ENCODE peak calls at places on chromosomes 5 and 9, in four cellular contexts. B, P, I and F are unnamed samples.

GRCh38 chr9:83937861-83938455 is 16.7 kb upstream of the KIF27 start:
- DNase-seq in I (no peak), B (no peak), P (peak; percentile 50), F (peak; percentile 54)

GRCh38 chr9:121838757-121839669 is 187.6 kb downstream of the DAB2IP start:
- DNase-seq in P (no peak), B (no peak), I (no peak), F (no peak)

GRCh38 chr9:122463828-122464632 is 13.7 kb downstream of the OR1J1 start:
- DNase-seq in P (no peak), I (no peak), B (peak; percentile 31), F (peak; percentile 27)

GRCh38 chr5:112957409-112957808 is 19.2 kb upstream of the DCP2 start:
- DNase-seq in I (no peak), P (no peak), B (no peak), F (no peak)

GRCh38 chr9:125538092-125538473 is 168.9 kb downstream of the MAPKAP1 start:
- DNase-seq in B (no peak), I (peak; percentile 62), P (no peak), F (no peak)

GRCh38 chr9:91949293-91949945 is 609 bp downstream of the ROR2 start:
- DNase-seq in I (no peak), B (peak; percentile 63), P (no peak), F (peak; percentile 74)

GRCh38 chr9:125982798-125983406 is 235.7 kb downstream of the PBX3 start:
- DNase-seq in P (no peak), B (no peak), I (no peak), F (no peak)

GRCh38 chr5:81006955-81007636 is 46.9 kb downstream of the RASGRF2 start:
- DNase-seq in B (no peak), P (no peak), I (no peak), F (no peak)

GRCh38 chr5:79832911-79833310 is 143.3 kb downstream of the CMYA5 start:
- DNase-seq in B (no peak), I (no peak), P (no peak), F (no peak)

GRCh38 chr9:100505564-100506159 is 32.7 kb downstream of the TMEFF1 start:
- DNase-seq in P (peak; percentile 33), I (no peak), B (peak; percentile 84), F (peak; percentile 34)

GRCh38 chr5:54329731-54330709 is 19.6 kb upstream of the ARL15 start:
- DNase-seq in B (no peak), P (no peak), I (peak; percentile 94), F (no peak)

GRCh38 chr9:114385412-114386181 is 2.2 kb downstream of the AKNA start:
- DNase-seq in I (peak; percentile 75), P (peak; percentile 70), B (no peak), F (no peak)

GRCh38 chr5:5473224-5473623 is 50.7 kb downstream of the ICE1 start:
- DNase-seq in B (no peak), I (no peak), P (no peak), F (no peak)

GRCh38 chr9:94649100-94649855 is 10.0 kb upstream of the FBP1 start:
- DNase-seq in I (peak; percentile 70), B (no peak), P (peak; percentile 25), F (no peak)

GRCh38 chr9:130994135-130994534 is 14.8 kb upstream of the LAMC3 start:
- DNase-seq in P (no peak), B (no peak), I (no peak), F (no peak)

GRCh38 chr5:5373351-5374033 is 49.0 kb upstream of the ICE1 start:
- DNase-seq in P (peak; percentile 36), I (no peak), B (no peak), F (no peak)

GRCh38 chr9:130837644-130838043 is 2.6 kb downstream of the ABL1 start:
- DNase-seq in P (no peak), B (no peak), I (no peak), F (no peak)

GRCh38 chr5:65482727-65483473 is 1.2 kb upstream of the ADAMTS6 start:
- DNase-seq in I (no peak), B (no peak), P (peak; percentile 24), F (peak; percentile 40)

GRCh38 chr9:36584626-36585460 is 12.1 kb downstream of the MELK start:
- DNase-seq in I (peak; percentile 37), B (no peak), P (no peak), F (no peak)

GRCh38 chr9:113771199-113771598 is 104.9 kb upstream of the ZNF618 start:
- DNase-seq in I (no peak), B (no peak), P (no peak), F (no peak)

GRCh38 chr5:103237783-103238182 is 20.8 kb upstream of the MACIR start:
- DNase-seq in I (no peak), P (no peak), B (no peak), F (no peak)

GRCh38 chr5:138641547-138642298 is 66.5 kb upstream of the HSPA9 start:
- DNase-seq in I (no peak), P (peak; percentile 84), B (peak; percentile 94), F (peak; percentile 74)

GRCh38 chr9:28782630-28783029 is 1209.3 kb upstream of the C9orf72 start:
- DNase-seq in I (no peak), B (no peak), P (no peak), F (no peak)

GRCh38 chr5:2038337-2039179 is 155.8 kb upstream of the IRX4 start:
- DNase-seq in I (no peak), P (no peak), B (peak; percentile 91), F (peak; percentile 90)

GRCh38 chr5:9838906-9839305 is 208.8 kb upstream of the TAS2R1 start:
- DNase-seq in I (no peak), P (no peak), B (no peak), F (no peak)

GRCh38 chr5:15510816-15511215 is 10.8 kb downstream of the FBXL7 start:
- DNase-seq in I (peak; percentile 34), P (peak; percentile 13), B (no peak), F (no peak)

GRCh38 chr5:43096916-43097315 is 23.8 kb upstream of the ZNF131 start:
- DNase-seq in P (no peak), B (no peak), I (peak; percentile 11), F (no peak)

GRCh38 chr9:130282000-130282700 is 16.6 kb downstream of the HMCN2 start:
- DNase-seq in P (no peak), I (no peak), B (no peak), F (no peak)

GRCh38 chr5:141363952-141364660 is at the start of gene PCDHGA5:
- DNase-seq in I (no peak), B (no peak), P (no peak), F (no peak)

GRCh38 chr9:128635266-128636023 is 21.2 kb downstream of the DYNC2I2 start:
- DNase-seq in P (peak; percentile 59), B (peak; percentile 81), I (peak; percentile 85), F (peak; percentile 81)

GRCh38 chr5:132776077-132776931 is 735 bp downstream of the SEPTIN8 start:
- DNase-seq in B (peak; percentile 35), I (no peak), P (no peak), F (peak; percentile 88)

GRCh38 chr9:136697821-136698526 is 10.7 kb upstream of the AGPAT2 start:
- DNase-seq in B (no peak), I (no peak), P (no peak), F (no peak)

GRCh38 chr9:93132946-93133640 is 958 bp downstream of the NINJ1 start:
- DNase-seq in P (no peak), B (no peak), I (no peak), F (no peak)

DNA sequence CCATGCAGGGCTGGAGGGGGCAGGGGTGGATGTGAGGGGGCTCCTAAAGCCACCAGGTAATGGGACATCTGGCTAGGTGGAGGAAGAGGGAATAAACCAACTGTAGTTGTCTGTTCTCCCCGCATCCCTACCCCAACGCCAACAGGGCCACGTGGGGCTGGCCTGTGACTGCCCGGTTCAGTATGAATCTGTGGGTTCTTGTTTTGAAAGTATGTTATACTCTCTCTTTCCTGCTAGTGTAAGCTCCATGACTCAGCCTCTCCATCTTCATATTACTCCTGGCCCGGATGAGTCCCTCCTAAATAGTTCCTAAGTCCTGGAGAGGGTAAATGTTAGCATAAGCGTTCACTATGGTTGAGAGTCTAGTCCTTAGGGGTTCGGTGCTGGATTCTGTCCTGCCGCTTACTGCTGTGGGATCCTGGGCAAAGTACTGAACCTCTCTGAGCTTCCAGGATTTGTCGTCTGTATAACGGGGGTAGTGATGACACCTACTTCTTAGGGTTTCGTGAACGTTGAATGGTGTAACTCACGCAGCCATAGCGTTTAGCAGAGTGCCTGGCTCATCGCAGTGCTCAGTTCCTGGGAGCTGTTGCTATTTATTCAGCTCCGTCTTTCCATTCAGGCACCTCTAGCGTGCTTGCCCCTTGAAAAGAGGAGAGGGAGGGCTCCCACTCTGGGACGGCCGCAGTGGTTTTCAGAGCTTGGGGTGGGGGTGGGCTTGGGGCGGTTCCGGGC is 28.8 kb downstream of the LHX2 start:
- DNase-seq in B (no peak), I (peak; percentile 44), P (no peak), F (peak; percentile 31)
- TF ChIP-seq CTCF in B (no peak), I (no peak), P (no peak), F (no peak)

GRCh38 chr9:108761530-108762347 is 94.0 kb downstream of the ACTL7B start:
- DNase-seq in P (peak; percentile 57), B (peak; percentile 62), I (no peak), F (peak; percentile 69)
- TF ChIP-seq CTCF in P (peak; percentile 86), B (peak; percentile 93), I (peak; percentile 79), F (peak; percentile 91)

GRCh38 chr5:140358738-140359310 is 1.2 kb upstream of the SLC4A9 start:
- DNase-seq in P (no peak), I (no peak), B (peak; percentile 53), F (peak; percentile 50)
- TF ChIP-seq CTCF in P (no peak), I (peak; percentile 70), B (peak; percentile 42), F (peak; percentile 65)

GRCh38 chr5:180683523-180683922 is 34.1 kb upstream of the FLT4 start:
- DNase-seq in B (no peak), P (no peak), I (no peak), F (no peak)
- TF ChIP-seq CTCF in B (no peak), P (no peak), I (no peak), F (no peak)

DNA sequence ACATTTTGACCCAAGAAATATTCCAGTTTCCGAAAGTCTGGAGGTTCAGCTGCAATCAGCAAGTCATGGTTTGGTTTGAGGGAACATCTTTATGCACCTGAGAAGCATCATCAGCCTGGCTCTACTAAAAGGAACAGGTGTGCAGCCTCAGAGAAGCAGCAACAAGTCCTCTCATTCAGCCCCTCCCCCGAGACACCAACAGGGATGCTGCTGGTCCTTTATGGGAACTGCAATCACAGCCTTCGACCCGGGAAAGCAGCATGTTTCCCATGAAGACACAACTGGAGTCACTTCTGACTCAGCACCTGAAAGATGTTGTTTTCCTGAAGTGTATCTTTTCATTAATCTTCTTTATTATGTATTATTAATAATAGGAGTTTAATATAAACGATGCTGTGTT is 15.5 kb upstream of the NREP start:
- DNase-seq in I (no peak), P (no peak), B (peak; percentile 42), F (no peak)
- TF ChIP-seq CTCF in I (no peak), P (no peak), B (no peak), F (no peak)

GRCh38 chr9:23842531-23843129 is 16.6 kb upstream of the ELAVL2 start:
- DNase-seq in I (no peak), B (no peak), P (no peak), F (no peak)
- TF ChIP-seq CTCF in I (no peak), B (peak; percentile 47), P (no peak), F (peak; percentile 30)